ENCODE peak calls at places on chromosomes 5 and 9, in seven cellular contexts. I, P, B, E, N, F and L are unnamed samples.

GRCh38 chr5:108521841-108522506 is 140.1 kb upstream of the FBXL17 start:
- DNase-seq in P (no peak), E (peak), B (peak), F (peak), I (peak), N (peak), L (peak)

GRCh38 chr5:129767927-129768380 is 20.1 kb downstream of the MINAR2 start:
- DNase-seq in N (peak), E (peak), I (peak), B (peak), P (no peak), F (peak), L (peak)

GRCh38 chr9:95018099-95018927 is 291.8 kb downstream of the AOPEP start:
- DNase-seq in E (peak), I (no peak), F (peak), N (peak), P (peak), B (peak), L (peak)

GRCh38 chr9:3827175-3827574 is 301.4 kb upstream of the RFX3 start:
- DNase-seq in B (no peak), F (no peak), E (peak), P (peak), I (no peak), N (no peak), L (no peak)

GRCh38 chr5:128537306-128537998 is 593 bp downstream of the FBN2 start:
- DNase-seq in F (peak), B (peak), N (peak), P (peak), I (peak), E (no peak), L (no peak)

GRCh38 chr5:134026521-134027202 is 21.9 kb upstream of the VDAC1 start:
- DNase-seq in F (peak), P (no peak), I (peak), E (peak), N (peak), B (peak), L (peak)

GRCh38 chr5:178259623-178260536 is 27.3 kb upstream of the PHYKPL start:
- DNase-seq in N (no peak), I (no peak), E (no peak), P (no peak), F (no peak), B (no peak), L (no peak)

GRCh38 chr5:33283243-33283642 is 157.5 kb upstream of the TARS1 start:
- DNase-seq in F (no peak), P (no peak), N (no peak), I (no peak), B (no peak), E (no peak), L (no peak)

GRCh38 chr9:109256381-109256780 is 64.5 kb downstream of the EPB41L4B start:
- DNase-seq in P (no peak), I (no peak), F (peak), E (no peak), B (no peak), N (peak), L (no peak)

GRCh38 chr5:14308384-14309154 is 165.4 kb downstream of the TRIO start:
- DNase-seq in E (no peak), N (no peak), F (no peak), I (no peak), P (no peak), B (no peak), L (no peak)

GRCh38 chr5:98099448-98100105 is 673.9 kb upstream of the RGMB start:
- DNase-seq in I (peak), E (no peak), B (no peak), P (no peak), F (no peak), N (peak), L (no peak)

GRCh38 chr5:138819065-138819464 is 56.1 kb downstream of the LRRTM2 start:
- DNase-seq in N (no peak), I (no peak), B (peak), E (no peak), P (no peak), F (no peak), L (no peak)

GRCh38 chr5:3123763-3124157 is 372.3 kb upstream of the IRX2 start:
- DNase-seq in B (no peak), I (no peak), N (no peak), P (no peak), F (no peak), E (no peak), L (no peak)

GRCh38 chr5:164148292-164148691 is 642.9 kb downstream of the MAT2B start:
- DNase-seq in E (no peak), B (peak), I (no peak), P (no peak), N (no peak), F (no peak), L (no peak)

GRCh38 chr9:7117676-7118561 is 360.1 kb downstream of the KDM4C start:
- DNase-seq in E (no peak), P (no peak), B (no peak), I (no peak), F (peak), N (peak), L (no peak)

GRCh38 chr9:84379740-84380139 is 39.2 kb upstream of the SLC28A3 start:
- DNase-seq in I (no peak), N (no peak), E (no peak), F (no peak), B (no peak), P (no peak), L (no peak)

GRCh38 chr5:114266374-114266773 is 95.5 kb upstream of the KCNN2 start:
- DNase-seq in N (no peak), F (no peak), E (no peak), I (no peak), B (no peak), P (no peak), L (no peak)

GRCh38 chr5:147930759-147931158 is 24.4 kb upstream of the C5orf46 start:
- DNase-seq in F (no peak), E (no peak), P (no peak), N (no peak), I (no peak), B (no peak), L (no peak)

GRCh38 chr5:75446068-75446467 is 65.4 kb downstream of the CERT1 start:
- DNase-seq in N (no peak), E (no peak), I (no peak), F (no peak), P (no peak), B (no peak), L (no peak)

GRCh38 chr5:160097981-160098380 is 21.3 kb downstream of the PWWP2A start:
- DNase-seq in B (no peak), P (no peak), E (no peak), F (no peak), N (peak), I (no peak), L (no peak)

GRCh38 chr9:17810728-17811634 is 232.1 kb downstream of the SH3GL2 start:
- DNase-seq in I (peak), F (peak), P (no peak), E (peak), N (peak), B (peak), L (no peak)

DNA sequence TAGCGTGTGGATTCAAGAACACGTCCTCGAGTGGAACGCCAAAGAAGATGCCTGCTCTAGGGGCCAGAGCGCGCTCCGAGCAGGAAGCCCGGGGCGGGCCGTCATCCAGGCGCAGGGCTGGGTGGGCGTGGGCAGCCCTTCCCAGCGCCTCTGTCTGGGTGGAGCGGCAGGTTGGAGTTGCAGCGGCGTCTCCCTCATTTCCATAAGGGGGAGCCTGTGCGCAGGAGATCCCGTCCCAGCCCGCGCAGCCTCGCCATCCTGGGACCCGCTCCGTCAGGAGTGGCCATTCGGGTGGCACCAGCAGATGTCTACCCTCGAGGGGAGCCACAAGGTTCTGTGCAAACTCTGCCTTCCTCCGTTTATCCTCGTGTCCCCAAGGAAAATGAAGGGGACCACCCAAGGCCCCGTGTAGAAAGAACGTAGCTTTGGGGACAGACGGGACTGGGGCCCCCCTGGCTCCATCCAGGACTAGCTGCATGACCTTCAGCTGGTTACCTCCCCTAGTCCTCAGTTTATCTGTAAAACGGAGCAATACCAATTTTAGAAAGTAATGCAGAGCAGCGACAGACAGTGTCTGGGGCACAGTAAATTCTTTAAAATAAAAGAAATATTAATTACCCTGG is 155.5 kb upstream of the SMIM23 start:
- DNase-seq in B (peak), E (peak), F (peak), P (peak), N (peak), I (peak), L (no peak)
- TF ChIP-seq CTCF in B (peak), E (peak), F (peak), P (peak), N (peak), I (peak), L (peak)

GRCh38 chr9:13615660-13616615 is 336.4 kb upstream of the MPDZ start:
- DNase-seq in F (no peak), E (no peak), I (no peak), N (no peak), P (no peak), B (no peak), L (no peak)

GRCh38 chr9:13614060-13614459 is 334.6 kb upstream of the MPDZ start:
- DNase-seq in F (no peak), P (no peak), E (no peak), N (no peak), B (no peak), I (peak), L (no peak)

GRCh38 chr9:13607746-13608445 is 328.4 kb upstream of the MPDZ start:
- DNase-seq in N (peak), E (no peak), P (no peak), I (no peak), F (peak), B (peak), L (no peak)

GRCh38 chr9:13613296-13613695 is 333.8 kb upstream of the MPDZ start:
- DNase-seq in P (no peak), E (no peak), N (no peak), I (no peak), B (no peak), F (no peak), L (no peak)
- H3K4me3 ChIP-seq in P (no peak), E (no peak), N (no peak), I (no peak), B (no peak), F (no peak), L (no peak)

DNA sequence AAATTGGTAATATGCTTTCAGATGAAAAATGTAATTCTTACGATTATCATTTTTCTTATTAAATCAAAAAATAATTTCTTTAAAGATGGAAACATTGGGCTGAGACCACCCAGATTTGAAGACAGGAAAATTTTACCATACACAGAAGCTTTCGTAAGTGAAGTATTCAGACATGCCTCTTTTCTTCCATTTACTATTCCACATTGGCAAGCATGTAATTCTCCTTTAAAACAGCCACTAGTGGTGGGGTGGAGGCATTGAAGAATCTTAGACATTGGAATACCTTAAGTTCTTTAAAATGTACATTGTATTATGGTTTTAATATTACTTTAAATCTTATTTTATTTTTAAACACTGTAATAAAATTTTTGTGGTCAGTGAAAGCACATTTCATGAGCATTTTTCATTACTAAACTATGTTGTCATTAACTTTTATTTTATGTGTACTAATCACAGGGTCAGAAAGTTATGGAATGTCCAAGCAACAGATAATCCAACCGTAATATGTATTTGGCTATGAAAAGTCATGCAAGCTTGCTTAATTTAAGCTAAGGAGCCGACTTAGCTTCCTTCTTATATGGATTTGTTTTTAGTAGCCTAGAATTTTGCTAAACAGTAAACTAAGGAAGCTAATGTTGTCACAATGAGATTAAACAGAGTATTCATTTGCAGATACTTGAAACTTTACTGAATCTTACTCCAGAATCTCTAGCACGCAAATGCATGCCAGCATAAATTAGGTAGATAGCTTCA is 97.4 kb upstream of the ALDH1A1 start:
- DNase-seq in B (no peak), I (no peak), E (no peak), P (no peak), N (peak), F (peak), L (peak)
- TF ChIP-seq CTCF in B (no peak), I (no peak), E (no peak), P (no peak), N (no peak), F (peak), L (peak)

DNA sequence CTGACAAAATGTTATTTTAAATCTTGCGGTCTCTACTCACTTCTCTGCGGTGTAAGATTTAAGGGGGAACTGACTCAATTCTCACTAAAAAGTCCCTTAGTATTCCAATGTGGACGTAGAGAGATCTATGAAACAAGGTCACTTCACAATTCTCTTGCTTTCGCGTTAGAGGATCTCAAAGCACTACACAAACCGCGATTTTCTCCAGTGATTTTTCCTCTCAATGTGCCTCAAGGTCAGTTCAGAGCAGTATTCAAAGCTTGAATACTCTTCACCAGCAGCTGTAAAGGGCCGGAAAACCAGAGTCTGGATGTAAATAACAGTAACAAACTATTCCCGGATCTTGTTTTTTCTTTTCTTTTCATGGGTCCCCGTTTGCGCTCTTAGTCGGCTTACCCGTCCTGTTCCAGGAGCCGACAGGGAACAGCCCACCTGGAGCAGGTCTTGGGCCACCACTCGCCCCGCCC is 128.2 kb downstream of the TMEM161B start:
- DNase-seq in B (peak), N (no peak), P (peak), F (no peak), E (no peak), I (no peak), L (no peak)
- H3K4me3 ChIP-seq in B (peak), N (peak), P (peak), F (peak), E (peak), I (peak), L (peak)

GRCh38 chr9:113583511-113584470 is 120.3 kb downstream of the RGS3 start:
- DNase-seq in P (peak), F (no peak), I (no peak), B (no peak), E (no peak), N (no peak), L (no peak)

GRCh38 chr9:113580041-113580953 is 116.8 kb downstream of the RGS3 start:
- DNase-seq in N (peak), I (no peak), P (peak), B (no peak), F (peak), E (no peak), L (no peak)

GRCh38 chr9:113582698-113583200 is 119.2 kb downstream of the RGS3 start:
- DNase-seq in I (no peak), B (no peak), P (no peak), E (no peak), N (no peak), F (no peak), L (no peak)

GRCh38 chr9:113580954-113581311 is 117.4 kb downstream of the RGS3 start:
- DNase-seq in I (no peak), N (no peak), B (no peak), E (no peak), F (no peak), P (no peak), L (no peak)

DNA sequence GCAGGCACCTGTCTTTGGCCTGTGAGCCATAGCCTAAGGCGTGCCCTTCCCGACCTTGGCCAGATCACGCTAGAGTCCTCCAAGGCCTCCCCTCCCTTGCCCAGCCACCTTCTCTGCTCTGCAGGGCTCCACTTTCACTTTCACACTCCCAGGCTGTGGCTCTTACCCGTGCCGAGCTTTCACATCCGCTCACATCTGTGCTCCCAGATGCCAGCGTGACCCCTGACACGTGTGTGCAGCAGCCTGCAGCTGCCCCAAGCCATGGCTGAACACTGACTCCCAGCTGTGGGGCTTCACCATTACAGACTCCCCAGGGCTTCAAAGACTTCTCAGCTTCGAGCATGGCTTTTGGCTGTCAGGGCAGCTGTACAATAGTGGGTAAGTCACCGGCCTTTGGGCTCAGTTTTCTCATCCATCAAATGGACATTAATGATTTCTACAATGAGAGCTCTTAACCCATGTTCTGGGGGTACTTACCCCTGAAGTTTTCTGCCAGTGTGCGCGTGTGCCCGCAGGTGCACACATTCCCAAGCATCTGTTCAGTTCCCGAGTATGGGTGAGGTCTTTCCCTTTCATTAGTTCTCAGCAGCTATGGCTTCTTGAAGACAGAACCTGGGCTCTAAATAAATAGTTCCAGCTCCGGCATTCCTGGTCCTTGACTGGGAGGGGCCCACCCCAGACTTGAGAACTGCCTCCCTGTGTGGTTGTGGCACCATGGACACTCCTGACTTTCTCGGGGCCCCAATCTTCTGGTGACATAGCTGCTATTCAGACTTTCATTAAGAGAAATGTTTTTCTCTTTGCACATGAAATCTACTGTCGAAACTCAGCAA is 118.6 kb downstream of the RGS3 start:
- DNase-seq in F (peak), E (no peak), P (peak), I (no peak), B (no peak), N (peak), L (no peak)
- TF ChIP-seq CTCF in F (peak), E (no peak), P (peak), I (no peak), B (no peak), N (peak), L (no peak)

DNA sequence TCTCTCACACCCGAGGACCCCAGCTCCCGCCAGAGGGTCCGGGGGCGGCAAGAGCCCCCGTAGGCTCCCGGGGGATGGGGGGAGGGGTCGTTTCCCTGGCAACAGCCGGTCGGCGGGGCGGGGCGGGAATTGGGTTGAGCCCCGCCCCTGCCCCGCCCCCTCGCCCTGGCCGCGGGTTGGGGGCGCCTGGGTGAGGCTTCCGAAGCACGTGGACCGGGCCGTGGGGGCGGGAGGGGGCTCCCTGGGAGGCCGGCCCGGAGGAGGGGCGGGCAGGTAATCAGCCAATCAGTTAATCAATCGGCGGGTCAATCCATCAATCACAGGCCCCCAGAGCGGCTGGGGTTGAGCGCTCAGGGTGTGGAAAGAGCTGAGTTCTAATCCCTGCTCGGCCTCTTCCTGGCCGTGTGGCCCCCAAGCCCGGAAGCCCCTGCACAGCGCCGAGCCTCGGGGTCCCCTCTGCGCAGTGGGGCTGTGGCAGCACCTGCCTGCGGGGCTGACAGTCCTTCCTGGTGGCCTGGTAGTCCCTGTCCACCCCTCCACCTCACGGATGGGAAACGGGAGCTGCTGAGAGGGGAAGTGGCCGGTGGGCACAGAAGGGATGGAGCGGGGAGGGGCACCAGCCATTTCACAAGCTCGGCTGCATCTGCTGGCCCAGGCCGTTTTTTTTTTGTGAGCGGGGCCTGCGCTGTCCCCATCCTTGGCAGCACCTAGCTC is 174.3 kb upstream of the IER5L start:
- DNase-seq in E (no peak), I (peak), P (no peak), F (no peak), N (no peak), B (peak), L (no peak)
- H3K4me3 ChIP-seq in E (no peak), I (peak), P (peak), F (peak), N (peak), B (peak), L (peak)

GRCh38 chr5:55236800-55237199 is 3.4 kb upstream of the CCNO start:
- DNase-seq in I (no peak), P (no peak), F (no peak), E (no peak), N (no peak), B (peak), L (no peak)
- TF ChIP-seq CTCF in I (no peak), P (no peak), F (no peak), E (no peak), N (no peak), B (no peak), L (no peak)